ENCODE peak calls at places on chromosomes 6 and 20, in nine cellular contexts. One of them, this sample, is unnamed.
A peak's percentile ranks its signal among the peaks of the same experiment; 100 is the strongest.

GRCh38 chr20:23622839-23623343 is 14.9 kb downstream of the CST3 start:
- DNase-seq in upper lobe of right lung: no peak
- DNase-seq in EL: peak; percentile 87
- DNase-seq in A549: peak; percentile 95
- DNase-seq in left cardiac atrium: peak; percentile 86
- DNase-seq in M059J: peak; percentile 93
- DNase-seq in stimulated activated CD4-positive, alpha-beta T cell treated with anti-CD3 and anti-CD28 coated beads, TNF-alpha, amount 100 ng/mL, for 24 hours: no peak
- DNase-seq in T-helper 1 cell: no peak
- DNase-seq in SW 1271: peak; percentile 30
- DNase-seq in this sample: peak; percentile 96

GRCh38 chr6:116010400-116011095 is 50.1 kb downstream of the FRK start:
- DNase-seq in T-helper 1 cell: no peak
- DNase-seq in M059J: peak; percentile 69
- DNase-seq in A549: no peak
- DNase-seq in upper lobe of right lung: peak; percentile 67
- DNase-seq in stimulated activated CD4-positive, alpha-beta T cell treated with anti-CD3 and anti-CD28 coated beads, TNF-alpha, amount 100 ng/mL, for 24 hours: no peak
- DNase-seq in EL: peak; percentile 63
- DNase-seq in left cardiac atrium: peak; percentile 78
- DNase-seq in SW 1271: peak; percentile 2
- DNase-seq in this sample: peak; percentile 65

GRCh38 chr6:135002229-135002844 is 52.3 kb downstream of the HBS1L start:
- DNase-seq in upper lobe of right lung: no peak
- DNase-seq in M059J: peak; percentile 28
- DNase-seq in T-helper 1 cell: no peak
- DNase-seq in EL: peak; percentile 10
- DNase-seq in stimulated activated CD4-positive, alpha-beta T cell treated with anti-CD3 and anti-CD28 coated beads, TNF-alpha, amount 100 ng/mL, for 24 hours: no peak
- DNase-seq in left cardiac atrium: no peak
- DNase-seq in A549: peak; percentile 5
- DNase-seq in SW 1271: no peak
- DNase-seq in this sample: peak; percentile 28

GRCh38 chr6:2209226-2209809 is 36.1 kb downstream of the GMDS start:
- DNase-seq in SW 1271: no peak
- DNase-seq in upper lobe of right lung: no peak
- DNase-seq in stimulated activated CD4-positive, alpha-beta T cell treated with anti-CD3 and anti-CD28 coated beads, TNF-alpha, amount 100 ng/mL, for 24 hours: no peak
- DNase-seq in M059J: peak; percentile 57
- DNase-seq in EL: peak; percentile 38
- DNase-seq in left cardiac atrium: no peak
- DNase-seq in A549: no peak
- DNase-seq in T-helper 1 cell: no peak
- DNase-seq in this sample: peak; percentile 67

GRCh38 chr20:19104186-19104585 is 108.3 kb upstream of the SLC24A3 start:
- DNase-seq in T-helper 1 cell: no peak
- DNase-seq in EL: no peak
- DNase-seq in upper lobe of right lung: no peak
- DNase-seq in stimulated activated CD4-positive, alpha-beta T cell treated with anti-CD3 and anti-CD28 coated beads, TNF-alpha, amount 100 ng/mL, for 24 hours: no peak
- DNase-seq in left cardiac atrium: no peak
- DNase-seq in M059J: no peak
- DNase-seq in SW 1271: no peak
- DNase-seq in A549: no peak
- DNase-seq in this sample: no peak

GRCh38 chr6:110020888-110021287 is 42.8 kb downstream of the GPR6 start:
- DNase-seq in EL: no peak
- DNase-seq in A549: no peak
- DNase-seq in left cardiac atrium: no peak
- DNase-seq in stimulated activated CD4-positive, alpha-beta T cell treated with anti-CD3 and anti-CD28 coated beads, TNF-alpha, amount 100 ng/mL, for 24 hours: no peak
- DNase-seq in SW 1271: no peak
- DNase-seq in M059J: no peak
- DNase-seq in upper lobe of right lung: no peak
- DNase-seq in T-helper 1 cell: no peak
- DNase-seq in this sample: no peak

GRCh38 chr20:35502352-35502751 is 27.1 kb downstream of the C20orf173 start:
- DNase-seq in EL: no peak
- DNase-seq in A549: no peak
- DNase-seq in SW 1271: no peak
- DNase-seq in T-helper 1 cell: no peak
- DNase-seq in upper lobe of right lung: no peak
- DNase-seq in stimulated activated CD4-positive, alpha-beta T cell treated with anti-CD3 and anti-CD28 coated beads, TNF-alpha, amount 100 ng/mL, for 24 hours: no peak
- DNase-seq in left cardiac atrium: no peak
- DNase-seq in M059J: no peak
- DNase-seq in this sample: no peak

GRCh38 chr20:35368616-35369423 is 43.0 kb downstream of the UQCC1 start:
- DNase-seq in T-helper 1 cell: no peak
- DNase-seq in stimulated activated CD4-positive, alpha-beta T cell treated with anti-CD3 and anti-CD28 coated beads, TNF-alpha, amount 100 ng/mL, for 24 hours: no peak
- DNase-seq in A549: no peak
- DNase-seq in SW 1271: no peak
- DNase-seq in EL: peak; percentile 29
- DNase-seq in left cardiac atrium: peak; percentile 39
- DNase-seq in upper lobe of right lung: no peak
- DNase-seq in M059J: no peak
- DNase-seq in this sample: no peak

GRCh38 chr6:131059486-131059885 is 3.6 kb downstream of the EPB41L2 start:
- DNase-seq in M059J: peak; percentile 65
- DNase-seq in EL: peak; percentile 80
- DNase-seq in upper lobe of right lung: no peak
- DNase-seq in T-helper 1 cell: no peak
- DNase-seq in stimulated activated CD4-positive, alpha-beta T cell treated with anti-CD3 and anti-CD28 coated beads, TNF-alpha, amount 100 ng/mL, for 24 hours: no peak
- DNase-seq in left cardiac atrium: no peak
- DNase-seq in A549: peak; percentile 13
- DNase-seq in SW 1271: no peak
- DNase-seq in this sample: peak; percentile 27

GRCh38 chr6:158040051-158040803 is 58.6 kb downstream of the SYNJ2 start:
- DNase-seq in SW 1271: peak; percentile 91
- DNase-seq in stimulated activated CD4-positive, alpha-beta T cell treated with anti-CD3 and anti-CD28 coated beads, TNF-alpha, amount 100 ng/mL, for 24 hours: no peak
- DNase-seq in EL: peak; percentile 98
- DNase-seq in upper lobe of right lung: peak; percentile 9
- DNase-seq in T-helper 1 cell: no peak
- DNase-seq in M059J: peak; percentile 100
- DNase-seq in A549: peak; percentile 88
- DNase-seq in left cardiac atrium: peak; percentile 57
- DNase-seq in this sample: peak; percentile 91

GRCh38 chr6:6405997-6406699 is 85.7 kb upstream of the F13A1 start:
- DNase-seq in left cardiac atrium: no peak
- DNase-seq in A549: no peak
- DNase-seq in upper lobe of right lung: no peak
- DNase-seq in stimulated activated CD4-positive, alpha-beta T cell treated with anti-CD3 and anti-CD28 coated beads, TNF-alpha, amount 100 ng/mL, for 24 hours: no peak
- DNase-seq in M059J: no peak
- DNase-seq in T-helper 1 cell: no peak
- DNase-seq in EL: no peak
- DNase-seq in SW 1271: no peak
- DNase-seq in this sample: no peak

GRCh38 chr6:15739867-15740266 is 77.0 kb upstream of the DTNBP1 start:
- DNase-seq in upper lobe of right lung: no peak
- DNase-seq in T-helper 1 cell: no peak
- DNase-seq in stimulated activated CD4-positive, alpha-beta T cell treated with anti-CD3 and anti-CD28 coated beads, TNF-alpha, amount 100 ng/mL, for 24 hours: no peak
- DNase-seq in SW 1271: no peak
- DNase-seq in EL: no peak
- DNase-seq in M059J: no peak
- DNase-seq in A549: no peak
- DNase-seq in left cardiac atrium: no peak
- DNase-seq in this sample: no peak

GRCh38 chr20:37358366-37359150 is 12.6 kb downstream of the SRC start:
- DNase-seq in left cardiac atrium: no peak
- DNase-seq in T-helper 1 cell: no peak
- DNase-seq in stimulated activated CD4-positive, alpha-beta T cell treated with anti-CD3 and anti-CD28 coated beads, TNF-alpha, amount 100 ng/mL, for 24 hours: no peak
- DNase-seq in SW 1271: no peak
- DNase-seq in M059J: no peak
- DNase-seq in EL: no peak
- DNase-seq in A549: no peak
- DNase-seq in upper lobe of right lung: peak; percentile 71
- DNase-seq in this sample: no peak

GRCh38 chr6:48074368-48074767 is 36.6 kb downstream of the PTCHD4 start:
- DNase-seq in stimulated activated CD4-positive, alpha-beta T cell treated with anti-CD3 and anti-CD28 coated beads, TNF-alpha, amount 100 ng/mL, for 24 hours: no peak
- DNase-seq in T-helper 1 cell: no peak
- DNase-seq in A549: no peak
- DNase-seq in EL: no peak
- DNase-seq in left cardiac atrium: no peak
- DNase-seq in SW 1271: no peak
- DNase-seq in M059J: peak; percentile 50
- DNase-seq in upper lobe of right lung: no peak
- DNase-seq in this sample: no peak

GRCh38 chr6:1802495-1803395 is 193.0 kb downstream of the FOXC1 start:
- DNase-seq in SW 1271: no peak
- DNase-seq in stimulated activated CD4-positive, alpha-beta T cell treated with anti-CD3 and anti-CD28 coated beads, TNF-alpha, amount 100 ng/mL, for 24 hours: no peak
- DNase-seq in T-helper 1 cell: no peak
- DNase-seq in M059J: no peak
- DNase-seq in EL: no peak
- DNase-seq in A549: no peak
- DNase-seq in upper lobe of right lung: no peak
- DNase-seq in left cardiac atrium: no peak
- DNase-seq in this sample: no peak

GRCh38 chr6:151154418-151154817 is 85.3 kb upstream of the AKAP12 start:
- DNase-seq in upper lobe of right lung: no peak
- DNase-seq in T-helper 1 cell: no peak
- DNase-seq in left cardiac atrium: peak; percentile 57
- DNase-seq in A549: peak; percentile 10
- DNase-seq in SW 1271: no peak
- DNase-seq in M059J: peak; percentile 28
- DNase-seq in EL: no peak
- DNase-seq in stimulated activated CD4-positive, alpha-beta T cell treated with anti-CD3 and anti-CD28 coated beads, TNF-alpha, amount 100 ng/mL, for 24 hours: no peak
- DNase-seq in this sample: peak; percentile 52

GRCh38 chr6:7691675-7692452 is 34.0 kb upstream of the BMP6 start:
- DNase-seq in upper lobe of right lung: no peak
- DNase-seq in EL: peak; percentile 72
- DNase-seq in A549: peak; percentile 90
- DNase-seq in left cardiac atrium: peak; percentile 43
- DNase-seq in T-helper 1 cell: no peak
- DNase-seq in M059J: peak; percentile 66
- DNase-seq in stimulated activated CD4-positive, alpha-beta T cell treated with anti-CD3 and anti-CD28 coated beads, TNF-alpha, amount 100 ng/mL, for 24 hours: no peak
- DNase-seq in SW 1271: peak; percentile 16
- DNase-seq in this sample: peak; percentile 13

GRCh38 chr6:27867941-27868705 is 44.1 kb downstream of the OR2B2 start:
- DNase-seq in left cardiac atrium: no peak
- DNase-seq in SW 1271: no peak
- DNase-seq in T-helper 1 cell: no peak
- DNase-seq in upper lobe of right lung: no peak
- DNase-seq in A549: no peak
- DNase-seq in stimulated activated CD4-positive, alpha-beta T cell treated with anti-CD3 and anti-CD28 coated beads, TNF-alpha, amount 100 ng/mL, for 24 hours: no peak
- DNase-seq in EL: peak; percentile 18
- DNase-seq in M059J: peak; percentile 65
- DNase-seq in this sample: peak; percentile 7

GRCh38 chr6:170471458-170471857 is 81.6 kb downstream of the PSMB1 start:
- DNase-seq in upper lobe of right lung: no peak
- DNase-seq in SW 1271: no peak
- DNase-seq in EL: no peak
- DNase-seq in left cardiac atrium: no peak
- DNase-seq in T-helper 1 cell: no peak
- DNase-seq in M059J: no peak
- DNase-seq in A549: no peak
- DNase-seq in stimulated activated CD4-positive, alpha-beta T cell treated with anti-CD3 and anti-CD28 coated beads, TNF-alpha, amount 100 ng/mL, for 24 hours: no peak
- DNase-seq in this sample: no peak

GRCh38 chr6:135393289-135393688 is 104.3 kb downstream of the AHI1 start:
- DNase-seq in left cardiac atrium: no peak
- DNase-seq in T-helper 1 cell: no peak
- DNase-seq in EL: no peak
- DNase-seq in M059J: no peak
- DNase-seq in stimulated activated CD4-positive, alpha-beta T cell treated with anti-CD3 and anti-CD28 coated beads, TNF-alpha, amount 100 ng/mL, for 24 hours: no peak
- DNase-seq in A549: no peak
- DNase-seq in upper lobe of right lung: no peak
- DNase-seq in SW 1271: no peak
- DNase-seq in this sample: no peak

GRCh38 chr6:36650848-36651247 is 27.7 kb upstream of the CDKN1A start:
- DNase-seq in upper lobe of right lung: no peak
- DNase-seq in A549: no peak
- DNase-seq in EL: no peak
- DNase-seq in stimulated activated CD4-positive, alpha-beta T cell treated with anti-CD3 and anti-CD28 coated beads, TNF-alpha, amount 100 ng/mL, for 24 hours: no peak
- DNase-seq in left cardiac atrium: no peak
- DNase-seq in T-helper 1 cell: no peak
- DNase-seq in M059J: no peak
- DNase-seq in SW 1271: no peak
- DNase-seq in this sample: no peak

GRCh38 chr6:61787998-61788397 is 498.0 kb downstream of the KHDRBS2 start:
- DNase-seq in left cardiac atrium: no peak
- DNase-seq in EL: no peak
- DNase-seq in SW 1271: no peak
- DNase-seq in A549: no peak
- DNase-seq in T-helper 1 cell: no peak
- DNase-seq in upper lobe of right lung: no peak
- DNase-seq in stimulated activated CD4-positive, alpha-beta T cell treated with anti-CD3 and anti-CD28 coated beads, TNF-alpha, amount 100 ng/mL, for 24 hours: no peak
- DNase-seq in M059J: no peak
- DNase-seq in this sample: no peak

GRCh38 chr6:7505196-7505699 is 36.2 kb upstream of the DSP start:
- DNase-seq in left cardiac atrium: peak; percentile 39
- DNase-seq in stimulated activated CD4-positive, alpha-beta T cell treated with anti-CD3 and anti-CD28 coated beads, TNF-alpha, amount 100 ng/mL, for 24 hours: no peak
- DNase-seq in M059J: peak; percentile 98
- DNase-seq in A549: peak; percentile 56
- DNase-seq in upper lobe of right lung: no peak
- DNase-seq in SW 1271: peak; percentile 29
- DNase-seq in T-helper 1 cell: no peak
- DNase-seq in EL: peak; percentile 81
- DNase-seq in this sample: peak; percentile 100

GRCh38 chr6:137191670-137192069 is 18.2 kb upstream of the IL22RA2 start:
- DNase-seq in upper lobe of right lung: no peak
- DNase-seq in stimulated activated CD4-positive, alpha-beta T cell treated with anti-CD3 and anti-CD28 coated beads, TNF-alpha, amount 100 ng/mL, for 24 hours: no peak
- DNase-seq in SW 1271: no peak
- DNase-seq in T-helper 1 cell: no peak
- DNase-seq in left cardiac atrium: no peak
- DNase-seq in M059J: no peak
- DNase-seq in EL: no peak
- DNase-seq in A549: no peak
- DNase-seq in this sample: no peak

GRCh38 chr6:157764346-157765068 is 58.5 kb upstream of the SNX9 start:
- DNase-seq in stimulated activated CD4-positive, alpha-beta T cell treated with anti-CD3 and anti-CD28 coated beads, TNF-alpha, amount 100 ng/mL, for 24 hours: peak; percentile 70
- DNase-seq in A549: peak; percentile 68
- DNase-seq in left cardiac atrium: peak; percentile 80
- DNase-seq in upper lobe of right lung: peak; percentile 90
- DNase-seq in T-helper 1 cell: peak; percentile 81
- DNase-seq in SW 1271: peak; percentile 96
- DNase-seq in M059J: peak; percentile 99
- DNase-seq in EL: peak; percentile 100
- DNase-seq in this sample: peak; percentile 100

GRCh38 chr6:112620832-112621569 is 273.9 kb downstream of the RFPL4B start:
- DNase-seq in left cardiac atrium: no peak
- DNase-seq in SW 1271: no peak
- DNase-seq in A549: no peak
- DNase-seq in upper lobe of right lung: no peak
- DNase-seq in stimulated activated CD4-positive, alpha-beta T cell treated with anti-CD3 and anti-CD28 coated beads, TNF-alpha, amount 100 ng/mL, for 24 hours: no peak
- DNase-seq in EL: peak; percentile 46
- DNase-seq in M059J: peak; percentile 33
- DNase-seq in T-helper 1 cell: no peak
- DNase-seq in this sample: peak; percentile 16

GRCh38 chr20:52150440-52151258 is 40.9 kb downstream of the ZFP64 start:
- DNase-seq in left cardiac atrium: no peak
- DNase-seq in stimulated activated CD4-positive, alpha-beta T cell treated with anti-CD3 and anti-CD28 coated beads, TNF-alpha, amount 100 ng/mL, for 24 hours: peak; percentile 12
- DNase-seq in T-helper 1 cell: no peak
- DNase-seq in SW 1271: no peak
- DNase-seq in M059J: peak; percentile 56
- DNase-seq in upper lobe of right lung: no peak
- DNase-seq in A549: peak; percentile 65
- DNase-seq in EL: peak; percentile 41
- DNase-seq in this sample: peak; percentile 65

GRCh38 chr6:155872961-155873360 is 417.3 kb upstream of the NOX3 start:
- DNase-seq in left cardiac atrium: no peak
- DNase-seq in M059J: peak; percentile 28
- DNase-seq in EL: no peak
- DNase-seq in SW 1271: no peak
- DNase-seq in A549: no peak
- DNase-seq in stimulated activated CD4-positive, alpha-beta T cell treated with anti-CD3 and anti-CD28 coated beads, TNF-alpha, amount 100 ng/mL, for 24 hours: no peak
- DNase-seq in upper lobe of right lung: no peak
- DNase-seq in T-helper 1 cell: no peak
- DNase-seq in this sample: no peak